ENCODE peak calls at places on chromosomes 11 and 22, in ten cellular contexts. U, Z, S, T, R, O, F, A, V and L are unnamed samples.

GRCh38 chr11:86156397-86156977 is 87.6 kb upstream of the PICALM start:
- DNase-seq in U (no peak), Z (no peak), S (no peak), T (no peak), R (no peak), O (no peak), F (no peak), A (no peak), V (no peak), L (no peak)

GRCh38 chr11:73999581-74000306 is 9.1 kb downstream of the UCP3 start:
- DNase-seq in U (no peak), Z (no peak), S (no peak), T (no peak), R (no peak), O (no peak), F (no peak), A (no peak), V (no peak), L (no peak)

GRCh38 chr11:46333129-46333947 is 13.9 kb upstream of the DGKZ start:
- DNase-seq in U (peak; percentile 61), Z (no peak), S (no peak), T (peak; percentile 49), R (no peak), O (no peak), F (no peak), A (no peak), V (peak; percentile 40), L (no peak)

GRCh38 chr22:19607198-19608113 is 83.2 kb upstream of the CLDN5 start:
- DNase-seq in U (no peak), Z (no peak), S (no peak), T (peak; percentile 72), R (no peak), O (no peak), F (no peak), A (no peak), V (peak; percentile 39), L (peak; percentile 96)

GRCh38 chr11:45853616-45854219 is 6.4 kb downstream of the CRY2 start:
- DNase-seq in U (no peak), Z (no peak), S (peak; percentile 76), T (no peak), R (no peak), O (no peak), F (no peak), A (no peak), V (no peak), L (peak; percentile 83)

GRCh38 chr11:113994077-113994954 is 19.4 kb downstream of the HTR3A start:
- DNase-seq in U (peak; percentile 76), Z (peak; percentile 14), S (no peak), T (peak; percentile 12), R (no peak), O (no peak), F (no peak), A (peak; percentile 16), V (peak; percentile 19), L (no peak)

GRCh38 chr11:36010010-36010740 is 66.3 kb downstream of the LDLRAD3 start:
- DNase-seq in U (no peak), Z (no peak), S (no peak), T (no peak), R (no peak), O (no peak), F (no peak), A (no peak), V (no peak), L (no peak)

GRCh38 chr22:40594924-40595323 is 41.6 kb downstream of the MRTFA start:
- DNase-seq in U (no peak), Z (no peak), S (no peak), T (no peak), R (no peak), O (no peak), F (no peak), A (no peak), V (no peak), L (no peak)

GRCh38 chr11:72232260-72233055 is 7.9 kb downstream of the INPPL1 start:
- DNase-seq in U (no peak), Z (no peak), S (no peak), T (no peak), R (no peak), O (no peak), F (no peak), A (no peak), V (no peak), L (peak; percentile 39)

GRCh38 chr22:30217698-30218565 is 28.6 kb downstream of the LIF start:
- DNase-seq in U (no peak), Z (no peak), S (no peak), T (no peak), R (no peak), O (no peak), F (peak; percentile 37), A (no peak), V (no peak), L (no peak)

GRCh38 chr11:122075016-122075415 is 41.0 kb downstream of the BLID start:
- DNase-seq in U (no peak), Z (no peak), S (no peak), T (no peak), R (no peak), O (no peak), F (no peak), A (no peak), V (no peak), L (no peak)

GRCh38 chr22:41364233-41364632 is 17.5 kb upstream of the TEF start:
- DNase-seq in U (no peak), Z (no peak), S (no peak), T (no peak), R (no peak), O (no peak), F (no peak), A (no peak), V (no peak), L (no peak)

GRCh38 chr11:3916962-3917361 is 61.5 kb downstream of the STIM1 start:
- DNase-seq in U (no peak), Z (no peak), S (no peak), T (no peak), R (no peak), O (no peak), F (no peak), A (no peak), V (no peak), L (no peak)

GRCh38 chr11:8872017-8872416 is 39.0 kb upstream of the AKIP1 start:
- DNase-seq in U (no peak), Z (no peak), S (no peak), T (no peak), R (no peak), O (no peak), F (no peak), A (no peak), V (no peak), L (no peak)

GRCh38 chr22:45337536-45337935 is 27.8 kb downstream of the FAM118A start:
- DNase-seq in U (no peak), Z (no peak), S (no peak), T (no peak), R (no peak), O (no peak), F (no peak), A (no peak), V (no peak), L (no peak)
- H3K36me3 ChIP-seq in U (no peaks in the 10 kb centered on the region), Z (peaks cover 23% of the 10 kb centered on the region), S (peaks cover 45% of the 10 kb centered on the region), T (peaks cover 7% of the 10 kb centered on the region), R (no peaks in the 10 kb centered on the region), O (peaks cover 13% of the 10 kb centered on the region), F (peaks cover 26% of the 10 kb centered on the region), A (peaks cover 62% of the 10 kb centered on the region), V (peaks cover 49% of the 10 kb centered on the region), L (no peaks in the 10 kb centered on the region)

GRCh38 chr11:104098555-104098954 is 62.1 kb downstream of the DDI1 start:
- DNase-seq in U (no peak), Z (no peak), S (no peak), T (no peak), R (no peak), O (no peak), F (no peak), A (no peak), V (no peak), L (no peak)
- H3K36me3 ChIP-seq in U (no peaks in the 10 kb centered on the region), Z (no peaks in the 10 kb centered on the region), S (no peaks in the 10 kb centered on the region), T (no peaks in the 10 kb centered on the region), R (no peaks in the 10 kb centered on the region), O (no peaks in the 10 kb centered on the region), F (no peaks in the 10 kb centered on the region), A (no peaks in the 10 kb centered on the region), V (no peaks in the 10 kb centered on the region), L (no peaks in the 10 kb centered on the region)

DNA sequence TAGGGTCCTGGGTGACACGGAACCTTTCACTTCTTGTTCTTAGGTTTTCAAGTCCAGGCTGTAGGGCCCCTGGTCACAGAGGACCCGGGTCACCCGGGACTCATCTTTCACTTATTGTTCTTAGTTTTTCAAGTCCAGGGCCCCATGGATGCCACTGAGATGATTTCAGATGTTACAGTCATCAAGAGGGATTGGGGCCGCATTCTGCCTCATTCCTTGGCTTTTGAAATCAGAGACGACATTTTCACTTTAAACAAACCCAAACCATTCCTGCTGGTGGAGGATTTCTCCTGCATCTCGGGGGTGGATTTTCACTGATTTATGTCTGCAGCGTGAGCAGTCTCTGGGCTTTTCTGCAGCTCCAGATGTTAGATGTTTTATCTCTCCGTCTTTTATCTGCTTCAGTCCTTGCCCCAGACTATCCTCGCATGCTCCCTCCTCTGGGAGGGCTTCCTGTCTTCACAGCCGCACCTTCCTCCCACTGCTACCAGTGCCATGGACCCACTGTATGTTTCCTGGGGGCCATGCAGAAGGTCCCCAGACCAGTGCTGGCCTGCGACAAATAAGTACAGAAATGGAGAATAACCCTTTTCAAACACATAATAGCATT is 27.4 kb downstream of the FBLN1 start:
- DNase-seq in U (no peak), Z (no peak), S (no peak), T (no peak), R (no peak), O (no peak), F (no peak), A (no peak), V (no peak), L (no peak)
- H3K36me3 ChIP-seq in U (no peaks in the 10 kb centered on the region), Z (no peaks in the 10 kb centered on the region), S (peaks cover 16% of the 10 kb centered on the region), T (no peaks in the 10 kb centered on the region), R (no peaks in the 10 kb centered on the region), O (no peaks in the 10 kb centered on the region), F (peaks cover 16% of the 10 kb centered on the region), A (no peaks in the 10 kb centered on the region), V (no peaks in the 10 kb centered on the region), L (no peaks in the 10 kb centered on the region)

GRCh38 chr11:118443590-118444218 is 7.4 kb downstream of the KMT2A start:
- DNase-seq in U (no peak), Z (no peak), S (no peak), T (no peak), R (no peak), O (no peak), F (no peak), A (no peak), V (no peak), L (no peak)

GRCh38 chr11:118449316-118449918 is 13.1 kb downstream of the KMT2A start:
- DNase-seq in U (no peak), Z (no peak), S (no peak), T (no peak), R (no peak), O (no peak), F (no peak), A (no peak), V (no peak), L (no peak)

GRCh38 chr11:118447423-118447822 is 11.1 kb downstream of the KMT2A start:
- DNase-seq in U (no peak), Z (no peak), S (no peak), T (no peak), R (no peak), O (no peak), F (no peak), A (no peak), V (no peak), L (no peak)

GRCh38 chr11:118450451-118450850 is 14.2 kb downstream of the KMT2A start:
- DNase-seq in U (no peak), Z (no peak), S (no peak), T (no peak), R (no peak), O (no peak), F (no peak), A (no peak), V (no peak), L (no peak)

GRCh38 chr11:118448294-118448693 is 12.0 kb downstream of the KMT2A start:
- DNase-seq in U (no peak), Z (no peak), S (no peak), T (no peak), R (no peak), O (no peak), F (no peak), A (no peak), V (no peak), L (no peak)
- H3K36me3 ChIP-seq in U (no peaks in the 10 kb centered on the region), Z (no peaks in the 10 kb centered on the region), S (no peaks in the 10 kb centered on the region), T (no peaks in the 10 kb centered on the region), R (no peaks in the 10 kb centered on the region), O (no peaks in the 10 kb centered on the region), F (no peaks in the 10 kb centered on the region), A (peaks cover 10% of the 10 kb centered on the region), V (peaks cover 5% of the 10 kb centered on the region), L (no peaks in the 10 kb centered on the region)